ENCODE peak calls at places on chromosomes 11 and 22, in seven cellular contexts. L is LoVo; W is lung microvascular endothelial cell; E is HFF-Myc; C is uterus; Q is EH; A is activated CD4-positive, alpha-beta T cell treated with anti-CD3 and anti-CD28 coated beads, Interleukin-2, amount 50 U/mL, for 48 hours. O is an unnamed sample.
A peak's percentile ranks its signal among the peaks of the same experiment; 100 is the strongest.

GRCh38 chr11:114134870-114135269 is 75.4 kb downstream of the ZBTB16 start:
- DNase-seq in L (no peak), C (no peak), Q (peak; percentile 91), W (peak; percentile 69), E (no peak), A (no peak), O (no peak)

GRCh38 chr11:58394195-58394594 is 12.5 kb downstream of the OR5B3 start:
- DNase-seq in Q (peak; percentile 91), A (no peak), L (no peak), W (peak; percentile 84), C (no peak), E (no peak), O (peak; percentile 19)

GRCh38 chr11:119284344-119285157 is 32.4 kb downstream of the MCAM start:
- DNase-seq in L (peak; percentile 33), Q (peak; percentile 57), E (no peak), C (no peak), A (no peak), W (peak; percentile 49), O (no peak)

GRCh38 chr11:127339376-127339775 is 338.8 kb upstream of the KIRREL3 start:
- DNase-seq in L (no peak), E (no peak), C (no peak), W (no peak), A (no peak), Q (no peak), O (no peak)

GRCh38 chr11:13278620-13279486 is 1.3 kb downstream of the BMAL1 start:
- DNase-seq in Q (no peak), E (no peak), W (peak; percentile 17), L (no peak), C (no peak), A (no peak), O (no peak)

GRCh38 chr11:70556884-70557741 is 158.8 kb downstream of the CTTN start:
- DNase-seq in C (no peak), W (no peak), L (peak; percentile 58), E (no peak), Q (peak; percentile 6), A (no peak), O (peak; percentile 65)

GRCh38 chr11:8069771-8070170 is 11.2 kb upstream of the TUB start:
- DNase-seq in E (no peak), A (no peak), C (no peak), W (no peak), Q (no peak), L (no peak), O (no peak)

GRCh38 chr11:134337051-134337450 is 5.3 kb downstream of the GLB1L2 start:
- DNase-seq in A (no peak), Q (no peak), E (no peak), L (no peak), W (no peak), C (no peak), O (no peak)

GRCh38 chr22:42170946-42171345 is 40.3 kb upstream of the CYP2D6 start:
- DNase-seq in L (no peak), E (no peak), C (no peak), W (no peak), Q (no peak), A (no peak), O (no peak)

GRCh38 chr11:2807801-2808241 is 77.8 kb downstream of the CDKN1C start:
- DNase-seq in W (no peak), A (no peak), Q (no peak), C (peak; percentile 39), E (no peak), L (no peak), O (no peak)

GRCh38 chr22:44965171-44965570 is 44.6 kb downstream of the PHF21B start:
- DNase-seq in W (no peak), A (no peak), L (no peak), C (no peak), E (no peak), Q (no peak), O (no peak)

GRCh38 chr11:48082771-48083170 is 102.4 kb downstream of the PTPRJ start:
- DNase-seq in A (no peak), Q (no peak), E (no peak), C (no peak), L (no peak), W (no peak), O (no peak)

GRCh38 chr11:35487532-35488078 is 37.8 kb downstream of the PAMR1 start:
- DNase-seq in L (no peak), Q (peak; percentile 56), C (peak; percentile 31), E (peak; percentile 38), A (peak; percentile 6), W (peak; percentile 41), O (no peak)

GRCh38 chr11:13119361-13119760 is 110.2 kb downstream of the RASSF10 start:
- DNase-seq in Q (peak; percentile 40), C (no peak), E (no peak), W (no peak), A (no peak), L (peak; percentile 32), O (no peak)

GRCh38 chr22:44428941-44429615 is 69.0 kb downstream of the RTL6 start:
- DNase-seq in E (no peak), L (no peak), C (no peak), A (no peak), Q (no peak), W (no peak), O (no peak)

GRCh38 chr22:30044369-30044768 is 35.9 kb upstream of the HORMAD2 start:
- DNase-seq in W (peak; percentile 90), A (no peak), L (peak; percentile 69), E (peak; percentile 27), C (no peak), Q (peak; percentile 89), O (peak; percentile 93)

GRCh38 chr11:73425118-73425517 is 48.9 kb downstream of the RELT start:
- DNase-seq in C (no peak), W (no peak), Q (no peak), L (no peak), A (no peak), E (no peak), O (no peak)

GRCh38 chr11:18633256-18634139 is 644 bp downstream of the SPTY2D1 start:
- DNase-seq in Q (peak; percentile 58), C (no peak), W (peak; percentile 1), L (no peak), E (peak; percentile 48), A (peak; percentile 40), O (no peak)

GRCh38 chr11:69489031-69489745 is 7.7 kb downstream of the LINC01488 start:
- DNase-seq in A (no peak), E (no peak), W (no peak), C (no peak), L (no peak), Q (peak; percentile 27), O (no peak)

GRCh38 chr22:26558246-26558895 is 31.6 kb downstream of the TPST2 start:
- DNase-seq in A (no peak), L (no peak), C (no peak), E (no peak), Q (peak; percentile 54), W (no peak), O (no peak)

GRCh38 chr22:20107471-20107901 is 8.4 kb upstream of the RANBP1 start:
- DNase-seq in E (no peak), W (no peak), L (no peak), Q (no peak), A (no peak), C (no peak), O (no peak)

GRCh38 chr22:49398646-49399045 is 429.0 kb downstream of the BRD1 start:
- DNase-seq in C (no peak), Q (no peak), E (no peak), L (no peak), A (no peak), W (no peak), O (no peak)

GRCh38 chr11:6647282-6647679 is 8.3 kb downstream of the DCHS1 start:
- DNase-seq in E (no peak), L (no peak), W (peak; percentile 69), C (peak; percentile 62), A (no peak), Q (peak; percentile 84), O (no peak)

GRCh38 chr11:117217141-117217609 is 14.7 kb downstream of the PCSK7 start:
- DNase-seq in W (peak; percentile 81), A (no peak), L (no peak), Q (peak; percentile 84), C (peak; percentile 30), E (no peak), O (no peak)

GRCh38 chr11:17161515-17161914 is 46.3 kb downstream of the PIK3C2A start:
- DNase-seq in Q (no peak), E (no peak), W (peak; percentile 66), C (no peak), A (no peak), L (no peak), O (no peak)

GRCh38 chr11:111974451-111974850 is 37.3 kb downstream of the DIXDC1 start:
- DNase-seq in W (peak; percentile 42), C (no peak), L (no peak), Q (peak; percentile 39), A (no peak), E (no peak), O (no peak)

GRCh38 chr11:116311141-116311540 is 461.6 kb downstream of the BUD13 start:
- DNase-seq in Q (no peak), C (no peak), L (no peak), A (no peak), W (no peak), E (no peak), O (no peak)

GRCh38 chr11:117807482-117808272 is 10.7 kb upstream of the DSCAML1 start:
- DNase-seq in E (no peak), L (peak; percentile 51), W (peak; percentile 60), C (peak; percentile 84), A (peak; percentile 89), Q (peak; percentile 58), O (no peak)

GRCh38 chr11:114812698-114813097 is 134.4 kb downstream of the NXPE2 start:
- DNase-seq in A (no peak), E (no peak), W (no peak), L (no peak), Q (no peak), C (no peak), O (no peak)